ENCODE peak calls at places on chromosome 6, in four cellular contexts. One of them, this sample, is unnamed.

GRCh38 chr6:32081168-32081624 is 27.9 kb downstream of the TNXB start:
- DNase-seq in choroid plexus epithelial cell: peak; percentile 84
- DNase-seq in GM12864: no peak
- DNase-seq in RWPE1: peak; percentile 73
- DNase-seq in this sample: peak; percentile 81

GRCh38 chr6:156977527-156978291 is 200.5 kb downstream of the ARID1B start:
- DNase-seq in choroid plexus epithelial cell: peak; percentile 33
- DNase-seq in GM12864: no peak
- DNase-seq in RWPE1: no peak
- DNase-seq in this sample: peak; percentile 28

GRCh38 chr6:124962617-124963415 is 579 bp downstream of the RNF217 start:
- DNase-seq in choroid plexus epithelial cell: no peak
- DNase-seq in GM12864: no peak
- DNase-seq in RWPE1: no peak
- DNase-seq in this sample: peak; percentile 56

GRCh38 chr6:41872102-41872602 is 23.0 kb downstream of the USP49 start:
- DNase-seq in choroid plexus epithelial cell: no peak
- DNase-seq in GM12864: no peak
- DNase-seq in RWPE1: no peak
- DNase-seq in this sample: no peak

GRCh38 chr6:114534813-114535212 is 192.0 kb upstream of the HS3ST5 start:
- DNase-seq in choroid plexus epithelial cell: no peak
- DNase-seq in GM12864: no peak
- DNase-seq in RWPE1: no peak
- DNase-seq in this sample: no peak

GRCh38 chr6:22521035-22521434 is 48.3 kb upstream of the HDGFL1 start:
- DNase-seq in choroid plexus epithelial cell: no peak
- DNase-seq in GM12864: no peak
- DNase-seq in RWPE1: no peak
- DNase-seq in this sample: no peak

GRCh38 chr6:32085759-32086458 is 23.2 kb downstream of the TNXB start:
- DNase-seq in choroid plexus epithelial cell: no peak
- DNase-seq in GM12864: no peak
- DNase-seq in RWPE1: no peak
- DNase-seq in this sample: no peak

GRCh38 chr6:127879685-127880084 is 21.2 kb downstream of the THEMIS start:
- DNase-seq in choroid plexus epithelial cell: peak; percentile 54
- DNase-seq in GM12864: no peak
- DNase-seq in RWPE1: no peak
- DNase-seq in this sample: no peak

GRCh38 chr6:163375361-163375760 is 39.2 kb upstream of the QKI start:
- DNase-seq in choroid plexus epithelial cell: no peak
- DNase-seq in GM12864: no peak
- DNase-seq in RWPE1: no peak
- DNase-seq in this sample: no peak

GRCh38 chr6:69164564-69165252 is 529.6 kb downstream of the ADGRB3 start:
- DNase-seq in choroid plexus epithelial cell: peak; percentile 6
- DNase-seq in GM12864: no peak
- DNase-seq in RWPE1: peak; percentile 8
- DNase-seq in this sample: peak; percentile 17

GRCh38 chr6:48667797-48668196 is 556.8 kb upstream of the PTCHD4 start:
- DNase-seq in choroid plexus epithelial cell: no peak
- DNase-seq in GM12864: no peak
- DNase-seq in RWPE1: no peak
- DNase-seq in this sample: no peak

GRCh38 chr6:162485464-162485863 is 242.1 kb downstream of the PRKN start:
- DNase-seq in choroid plexus epithelial cell: no peak
- DNase-seq in GM12864: no peak
- DNase-seq in RWPE1: no peak
- DNase-seq in this sample: no peak

GRCh38 chr6:9250852-9251251 is 815.5 kb upstream of the SLC35B3 start:
- DNase-seq in choroid plexus epithelial cell: peak; percentile 67
- DNase-seq in GM12864: no peak
- DNase-seq in RWPE1: peak; percentile 41
- DNase-seq in this sample: peak; percentile 78

GRCh38 chr6:105272783-105273182 is 93.0 kb upstream of the POPDC3 start:
- DNase-seq in choroid plexus epithelial cell: peak; percentile 36
- DNase-seq in GM12864: no peak
- DNase-seq in RWPE1: no peak
- DNase-seq in this sample: peak; percentile 15

GRCh38 chr6:1885576-1886003 is 275.9 kb downstream of the FOXC1 start:
- DNase-seq in choroid plexus epithelial cell: peak; percentile 52
- DNase-seq in GM12864: no peak
- DNase-seq in RWPE1: no peak
- DNase-seq in this sample: no peak

GRCh38 chr6:69233195-69233524 is 563.6 kb downstream of the LMBRD1 start:
- DNase-seq in choroid plexus epithelial cell: no peak
- DNase-seq in GM12864: no peak
- DNase-seq in RWPE1: peak; percentile 1
- DNase-seq in this sample: no peak

GRCh38 chr6:166010136-166010535 is 157.5 kb downstream of the TBXT start:
- DNase-seq in choroid plexus epithelial cell: no peak
- DNase-seq in GM12864: no peak
- DNase-seq in RWPE1: no peak
- DNase-seq in this sample: no peak

GRCh38 chr6:31573239-31574105 is 1.4 kb downstream of the LTA start:
- DNase-seq in choroid plexus epithelial cell: no peak
- DNase-seq in GM12864: no peak
- DNase-seq in RWPE1: no peak
- DNase-seq in this sample: no peak

GRCh38 chr6:43848992-43849391 is 79.0 kb downstream of the VEGFA start:
- DNase-seq in choroid plexus epithelial cell: no peak
- DNase-seq in GM12864: no peak
- DNase-seq in RWPE1: no peak
- DNase-seq in this sample: no peak

GRCh38 chr6:168985705-168986104 is 267.9 kb downstream of the THBS2 start:
- DNase-seq in choroid plexus epithelial cell: no peak
- DNase-seq in GM12864: no peak
- DNase-seq in RWPE1: peak; percentile 63
- DNase-seq in this sample: peak; percentile 34

GRCh38 chr6:42831237-42831636 is 48.2 kb upstream of the RPL7L1 start:
- DNase-seq in choroid plexus epithelial cell: no peak
- DNase-seq in GM12864: no peak
- DNase-seq in RWPE1: no peak
- DNase-seq in this sample: no peak

GRCh38 chr6:42338573-42339218 is 113.0 kb downstream of the TRERF1 start:
- DNase-seq in choroid plexus epithelial cell: peak; percentile 91
- DNase-seq in GM12864: no peak
- DNase-seq in RWPE1: peak; percentile 95
- DNase-seq in this sample: peak; percentile 97

GRCh38 chr6:127118505-127119360 is at the start of gene RSPO3:
- DNase-seq in choroid plexus epithelial cell: peak; percentile 48
- DNase-seq in GM12864: no peak
- DNase-seq in RWPE1: no peak
- DNase-seq in this sample: peak; percentile 9

DNA sequence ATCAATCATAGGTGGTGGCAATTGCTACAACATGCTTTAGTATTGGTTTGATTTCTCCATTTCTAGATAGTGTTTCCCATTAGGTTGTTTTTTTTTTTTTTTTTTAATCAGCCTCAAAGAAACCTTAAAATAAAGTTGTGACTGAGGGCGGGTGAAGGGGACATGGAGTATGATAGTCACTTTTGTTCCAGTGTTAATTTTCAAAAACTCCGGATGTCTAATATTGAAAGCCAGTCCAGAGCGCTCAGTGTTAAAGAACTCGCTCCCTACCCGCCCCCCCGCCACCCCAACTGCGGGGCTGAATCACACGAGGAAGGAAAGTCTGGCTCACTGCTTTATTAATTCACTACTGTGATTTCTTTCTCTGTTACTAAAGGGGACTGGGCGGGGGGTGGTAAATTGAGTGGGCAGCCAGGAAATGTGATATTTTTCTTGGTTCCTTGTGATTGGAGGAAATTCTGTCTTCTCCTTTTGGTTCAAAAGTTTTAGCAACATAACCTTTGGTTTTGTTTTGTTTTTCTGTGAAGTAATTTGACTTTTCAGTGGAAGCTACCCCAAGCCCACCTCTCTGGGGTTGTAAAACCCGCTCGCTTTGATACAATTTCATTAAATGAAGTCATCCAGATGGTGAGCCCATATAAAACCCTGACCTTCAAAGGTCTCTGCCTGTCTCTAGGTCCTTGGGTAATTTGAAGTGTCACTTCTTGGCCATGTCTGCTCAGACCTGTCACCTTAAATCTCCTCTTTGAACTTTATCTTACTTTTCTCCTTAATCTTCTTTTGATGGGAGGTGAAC is 38.0 kb downstream of the TNFAIP3 start:
- DNase-seq in choroid plexus epithelial cell: peak; percentile 36
- DNase-seq in GM12864: no peak
- DNase-seq in RWPE1: no peak
- DNase-seq in this sample: no peak
- TF ChIP-seq CTCF in choroid plexus epithelial cell: no peak
- TF ChIP-seq CTCF in GM12864: no peak
- TF ChIP-seq CTCF in RWPE1: no peak
- TF ChIP-seq CTCF in this sample: no peak

DNA sequence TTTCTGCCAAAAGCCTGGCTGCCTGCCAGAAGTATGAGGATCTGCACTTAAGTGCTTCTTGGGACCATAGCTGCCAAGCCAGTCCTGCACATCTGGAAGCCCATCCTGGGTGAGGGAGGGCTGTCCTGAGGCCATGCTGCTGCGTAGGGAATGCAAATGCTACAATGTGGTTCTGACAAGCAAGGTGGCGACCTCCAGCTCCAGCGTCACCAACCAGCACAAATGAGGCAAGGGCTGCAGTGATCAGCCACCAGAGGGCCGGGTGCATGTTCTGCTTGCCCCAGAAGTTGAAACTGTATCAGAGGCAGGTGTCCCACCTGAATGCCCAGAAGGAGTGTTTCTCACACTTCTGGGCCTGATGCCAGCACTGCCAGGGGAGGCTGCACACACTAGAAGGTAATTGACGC is 99.1 kb upstream of the KCNQ5 start:
- DNase-seq in choroid plexus epithelial cell: no peak
- DNase-seq in GM12864: no peak
- DNase-seq in RWPE1: peak; percentile 3
- DNase-seq in this sample: peak; percentile 34
- TF ChIP-seq CTCF in choroid plexus epithelial cell: peak; percentile 13
- TF ChIP-seq CTCF in GM12864: peak; percentile 65
- TF ChIP-seq CTCF in RWPE1: no peak
- TF ChIP-seq CTCF in this sample: no peak

GRCh38 chr6:17907467-17908229 is 79.8 kb downstream of the KIF13A start:
- DNase-seq in choroid plexus epithelial cell: peak; percentile 97
- DNase-seq in GM12864: no peak
- DNase-seq in RWPE1: peak; percentile 87
- DNase-seq in this sample: peak; percentile 99
- TF ChIP-seq CTCF in choroid plexus epithelial cell: peak; percentile 46
- TF ChIP-seq CTCF in GM12864: no peak
- TF ChIP-seq CTCF in RWPE1: peak; percentile 53
- TF ChIP-seq CTCF in this sample: peak; percentile 28

GRCh38 chr6:160768101-160768500 is 66.1 kb downstream of the PLG start:
- DNase-seq in choroid plexus epithelial cell: no peak
- DNase-seq in GM12864: no peak
- DNase-seq in RWPE1: no peak
- DNase-seq in this sample: no peak

GRCh38 chr6:160767647-160768019 is 65.6 kb downstream of the PLG start:
- DNase-seq in choroid plexus epithelial cell: no peak
- DNase-seq in GM12864: no peak
- DNase-seq in RWPE1: no peak
- DNase-seq in this sample: no peak

GRCh38 chr6:160766657-160767018 is 64.6 kb downstream of the PLG start:
- DNase-seq in choroid plexus epithelial cell: no peak
- DNase-seq in GM12864: no peak
- DNase-seq in RWPE1: no peak
- DNase-seq in this sample: no peak

GRCh38 chr6:160765412-160765811 is 63.4 kb downstream of the PLG start:
- DNase-seq in choroid plexus epithelial cell: no peak
- DNase-seq in GM12864: no peak
- DNase-seq in RWPE1: no peak
- DNase-seq in this sample: no peak

DNA sequence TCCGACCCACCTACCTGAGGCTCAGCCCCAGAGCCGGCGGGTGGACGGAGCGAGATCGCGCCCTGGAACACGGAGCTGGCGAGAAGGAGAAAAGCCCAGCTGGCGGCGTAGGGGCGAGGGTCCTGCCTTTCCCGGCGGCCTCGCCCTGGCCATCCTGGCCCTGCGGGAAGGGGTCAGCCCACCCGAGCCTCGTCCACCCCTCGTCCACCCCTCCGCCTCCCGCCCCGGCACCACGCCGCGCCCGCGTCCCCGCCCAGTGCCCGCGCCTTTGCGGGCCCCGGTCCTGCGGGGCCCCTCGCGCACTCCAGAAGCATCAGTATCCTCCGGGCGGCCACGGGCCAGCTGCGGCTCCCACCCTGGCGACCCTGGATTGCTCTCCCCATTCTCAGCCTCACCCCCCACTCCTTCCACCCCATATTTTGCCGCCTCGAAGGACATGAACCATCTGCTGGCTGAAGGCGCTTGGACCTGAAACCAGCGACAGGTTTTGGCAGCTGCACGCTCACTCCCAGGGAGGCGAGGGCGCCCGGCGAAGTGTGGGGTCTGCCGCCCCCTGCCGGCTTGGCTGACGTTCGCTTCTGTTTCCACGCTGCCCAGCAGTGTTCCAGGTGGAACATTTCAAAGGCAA is 65.1 kb downstream of the PLG start:
- DNase-seq in choroid plexus epithelial cell: peak; percentile 34
- DNase-seq in GM12864: no peak
- DNase-seq in RWPE1: peak; percentile 81
- DNase-seq in this sample: peak; percentile 28
- TF ChIP-seq CTCF in choroid plexus epithelial cell: peak; percentile 65
- TF ChIP-seq CTCF in GM12864: peak; percentile 86
- TF ChIP-seq CTCF in RWPE1: peak; percentile 92
- TF ChIP-seq CTCF in this sample: peak; percentile 48

GRCh38 chr6:27492776-27493175 is 19.9 kb upstream of the ZNF184 start:
- DNase-seq in choroid plexus epithelial cell: no peak
- DNase-seq in GM12864: no peak
- DNase-seq in RWPE1: no peak
- DNase-seq in this sample: no peak

GRCh38 chr6:27500177-27500576 is 27.3 kb upstream of the ZNF184 start:
- DNase-seq in choroid plexus epithelial cell: no peak
- DNase-seq in GM12864: no peak
- DNase-seq in RWPE1: no peak
- DNase-seq in this sample: no peak

GRCh38 chr6:27494987-27495385 is 22.1 kb upstream of the ZNF184 start:
- DNase-seq in choroid plexus epithelial cell: peak; percentile 16
- DNase-seq in GM12864: no peak
- DNase-seq in RWPE1: no peak
- DNase-seq in this sample: no peak

GRCh38 chr6:27494103-27494502 is 21.2 kb upstream of the ZNF184 start:
- DNase-seq in choroid plexus epithelial cell: no peak
- DNase-seq in GM12864: no peak
- DNase-seq in RWPE1: no peak
- DNase-seq in this sample: no peak

GRCh38 chr6:27495386-27496135 is 22.7 kb upstream of the ZNF184 start:
- DNase-seq in choroid plexus epithelial cell: peak; percentile 86
- DNase-seq in GM12864: peak; percentile 66
- DNase-seq in RWPE1: no peak
- DNase-seq in this sample: peak; percentile 71
- TF ChIP-seq CTCF in choroid plexus epithelial cell: peak; percentile 26
- TF ChIP-seq CTCF in GM12864: peak; percentile 8
- TF ChIP-seq CTCF in RWPE1: no peak
- TF ChIP-seq CTCF in this sample: no peak

GRCh38 chr6:3229566-3230274 is 2.3 kb upstream of the TUBB2B start:
- DNase-seq in choroid plexus epithelial cell: no peak
- DNase-seq in GM12864: no peak
- DNase-seq in RWPE1: no peak
- DNase-seq in this sample: no peak
- TF ChIP-seq CTCF in choroid plexus epithelial cell: no peak
- TF ChIP-seq CTCF in GM12864: no peak
- TF ChIP-seq CTCF in RWPE1: no peak
- TF ChIP-seq CTCF in this sample: no peak

This sample was measured in MCF 10A.